ENCODE peak calls at places on chromosomes 2 and 18, in eight cellular contexts. D is kidney epithelial cell, L is fibroblast of mammary gland, R is H1, U is PC-9, Q is thoracic aorta, F is cardiac muscle cell, S is Peyer's patch. V is an unnamed sample.

GRCh38 chr18:11327656-11328055 is 178.3 kb upstream of the PIEZO2 start:
- DNase-seq in D (no peak), L (peak), R (no peak), U (no peak), Q (peak), F (no peak), S (no peak), V (no peak)

GRCh38 chr2:170928036-170928823 is 823 bp upstream of the GORASP2 start:
- DNase-seq in D (no peak), L (peak), R (no peak), U (no peak), Q (no peak), F (no peak), S (no peak), V (no peak)

GRCh38 chr2:48531141-48531648 is 1.2 kb downstream of the STON1 start:
- DNase-seq in D (peak), L (peak), R (no peak), U (no peak), Q (no peak), F (peak), S (no peak), V (no peak)

GRCh38 chr18:32018331-32019250 is at the start of gene RNF125:
- DNase-seq in D (peak), L (peak), R (peak), U (peak), Q (peak), F (peak), S (peak), V (peak)

GRCh38 chr2:134021830-134022524 is 231.9 kb upstream of the MGAT5 start:
- DNase-seq in D (no peak), L (no peak), R (no peak), U (no peak), Q (no peak), F (no peak), S (no peak), V (no peak)

GRCh38 chr2:216328347-216328746 is 43.9 kb downstream of the MARCHF4 start:
- DNase-seq in D (no peak), L (peak), R (no peak), U (no peak), Q (no peak), F (no peak), S (no peak), V (no peak)

GRCh38 chr2:176123483-176123843 is 944 bp downstream of the HOXD9 start:
- DNase-seq in D (no peak), L (no peak), R (no peak), U (no peak), Q (no peak), F (no peak), S (no peak), V (no peak)

GRCh38 chr2:215918901-215919585 is 94.3 kb downstream of the MREG start:
- DNase-seq in D (no peak), L (peak), R (peak), U (no peak), Q (no peak), F (no peak), S (no peak), V (no peak)

GRCh38 chr2:172865422-172865821 is 129.8 kb downstream of the RAPGEF4 start:
- DNase-seq in D (no peak), L (peak), R (no peak), U (no peak), Q (no peak), F (no peak), S (no peak), V (no peak)

GRCh38 chr2:172862077-172862476 is 126.4 kb downstream of the RAPGEF4 start:
- DNase-seq in D (no peak), L (no peak), R (no peak), U (no peak), Q (no peak), F (no peak), S (no peak), V (no peak)

GRCh38 chr2:172861632-172862031 is 126.0 kb downstream of the RAPGEF4 start:
- DNase-seq in D (no peak), L (no peak), R (no peak), U (no peak), Q (no peak), F (no peak), S (no peak), V (no peak)

GRCh38 chr2:172863341-172863740 is 127.7 kb downstream of the RAPGEF4 start:
- DNase-seq in D (no peak), L (no peak), R (no peak), U (no peak), Q (no peak), F (no peak), S (no peak), V (no peak)

GRCh38 chr2:172864182-172864581 is 128.5 kb downstream of the RAPGEF4 start:
- DNase-seq in D (no peak), L (peak), R (peak), U (peak), Q (no peak), F (peak), S (no peak), V (no peak)
- TF ChIP-seq CTCF in D (peak), L (peak), R (peak), U (peak), Q (peak), F (peak), S (no peak), V (peak)

GRCh38 chr2:169513926-169514325 is 4.4 kb downstream of the KLHL41 start:
- DNase-seq in D (no peak), L (no peak), R (no peak), U (no peak), Q (no peak), F (peak), S (no peak), V (no peak)

GRCh38 chr2:169511818-169512217 is 2.3 kb downstream of the KLHL41 start:
- DNase-seq in D (no peak), L (no peak), R (no peak), U (no peak), Q (no peak), F (peak), S (no peak), V (no peak)

GRCh38 chr2:169513094-169513493 is 3.6 kb downstream of the KLHL41 start:
- DNase-seq in D (no peak), L (no peak), R (no peak), U (no peak), Q (no peak), F (no peak), S (no peak), V (no peak)

GRCh38 chr2:169509955-169510354 is 453 bp downstream of the KLHL41 start:
- DNase-seq in D (no peak), L (no peak), R (no peak), U (no peak), Q (no peak), F (no peak), S (no peak), V (no peak)

DNA sequence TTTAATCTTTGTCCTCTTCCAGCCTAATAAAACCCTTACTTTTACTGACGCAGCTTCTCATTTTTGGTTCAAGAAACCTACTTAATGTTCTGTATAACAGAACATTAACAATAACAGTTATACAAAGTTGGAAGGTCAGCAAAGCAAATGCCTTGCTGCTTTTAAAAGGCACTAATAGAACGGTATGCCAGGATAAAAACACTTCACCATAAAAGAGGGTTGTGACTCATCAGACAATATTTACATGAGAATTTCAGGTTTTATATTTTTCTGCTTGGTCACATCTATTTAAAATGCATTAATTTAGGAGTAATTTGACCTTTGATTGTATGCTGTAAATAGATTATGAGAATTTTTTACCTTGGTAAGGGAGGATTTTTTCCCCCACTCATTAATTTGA is 3.0 kb downstream of the KLHL41 start:
- DNase-seq in D (no peak), L (no peak), R (no peak), U (no peak), Q (no peak), F (no peak), S (no peak), V (no peak)
- H3K4me3 ChIP-seq in D (no peak), L (no peak), R (no peak), U (no peak), Q (no peak), F (peak), S (no peak), V (no peak)

GRCh38 chr2:206255003-206255402 is 19.5 kb upstream of the ZDBF2 start:
- DNase-seq in D (no peak), L (no peak), R (no peak), U (no peak), Q (no peak), F (no peak), S (no peak), V (no peak)

GRCh38 chr2:206253125-206253787 is 21.2 kb upstream of the ZDBF2 start:
- DNase-seq in D (no peak), L (no peak), R (no peak), U (no peak), Q (no peak), F (no peak), S (no peak), V (no peak)

GRCh38 chr2:206245178-206245778 is 29.2 kb upstream of the ZDBF2 start:
- DNase-seq in D (no peak), L (no peak), R (no peak), U (no peak), Q (no peak), F (no peak), S (no peak), V (no peak)

DNA sequence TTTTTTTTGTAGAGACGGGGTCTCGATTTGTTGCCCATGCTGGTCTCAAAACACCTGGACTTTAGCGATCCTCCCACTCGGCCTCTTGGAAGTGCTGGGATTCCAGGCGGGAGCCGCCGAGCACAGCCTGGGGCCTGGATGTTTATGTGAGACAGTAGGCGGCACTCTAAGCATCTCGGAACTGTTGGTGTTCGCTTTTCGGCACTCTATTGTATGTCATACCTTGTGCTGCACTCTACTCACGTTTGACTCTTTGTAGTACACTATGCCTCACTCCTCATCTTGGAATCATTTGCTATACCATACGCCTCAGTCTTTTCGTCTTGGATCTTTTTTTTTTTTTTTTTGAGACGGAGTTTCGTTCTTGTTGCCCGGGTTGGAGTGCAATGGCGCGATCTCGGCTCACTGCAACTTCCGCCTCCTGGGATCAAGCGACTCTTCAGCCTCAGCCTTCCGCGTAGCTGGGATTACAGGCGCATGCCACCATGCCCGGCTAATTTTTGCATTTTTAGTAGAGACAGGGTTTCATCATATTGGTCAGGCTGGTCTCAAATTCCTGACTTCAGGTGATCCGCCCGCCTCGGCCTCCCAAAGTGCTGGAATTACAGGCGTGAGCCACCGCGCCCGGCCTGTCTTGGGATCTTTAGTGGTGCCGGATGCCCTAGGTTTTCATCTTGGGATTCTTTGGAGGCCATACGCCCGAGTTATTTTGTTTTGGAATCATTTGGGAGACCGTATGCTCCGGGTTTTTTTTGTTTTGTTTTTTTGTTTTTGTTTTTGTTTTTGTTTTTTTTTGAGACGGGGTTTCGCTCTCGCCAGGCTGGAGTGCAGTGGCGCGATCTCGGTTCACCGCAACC is 24.2 kb upstream of the ZDBF2 start:
- DNase-seq in D (no peak), L (no peak), R (peak), U (no peak), Q (no peak), F (peak), S (no peak), V (no peak)
- TF ChIP-seq CTCF in D (peak), L (peak), R (no peak), U (no peak), Q (no peak), F (no peak), S (no peak), V (peak)

DNA sequence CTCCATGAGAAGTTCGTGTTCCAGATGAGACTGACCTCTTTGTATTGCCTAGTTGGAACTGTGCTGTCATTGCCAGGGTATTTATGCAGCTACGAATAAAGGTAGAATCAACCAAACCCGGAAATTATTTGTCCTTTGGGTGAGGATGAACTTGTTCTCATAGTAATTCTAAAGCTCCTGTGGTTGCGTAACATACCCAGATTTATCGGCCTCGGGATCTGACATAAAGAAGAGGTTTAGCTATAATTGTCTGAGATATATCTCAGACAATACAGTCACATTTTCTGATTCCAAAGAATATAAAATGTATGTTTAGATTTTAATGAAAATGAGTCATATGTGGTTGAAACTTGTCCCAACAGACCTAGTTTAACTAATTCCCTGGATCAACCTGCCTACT is 628.7 kb upstream of the LINC00305 start:
- DNase-seq in D (no peak), L (no peak), R (no peak), U (no peak), Q (no peak), F (no peak), S (no peak), V (no peak)
- H3K4me3 ChIP-seq in D (no peak), L (no peak), R (no peak), U (no peak), Q (no peak), F (no peak), S (no peak), V (no peak)

GRCh38 chr2:163133602-163134001 is 295.0 kb upstream of the KCNH7 start:
- DNase-seq in D (no peak), L (no peak), R (no peak), U (no peak), Q (no peak), F (peak), S (no peak), V (no peak)

GRCh38 chr2:163132850-163133249 is 294.3 kb upstream of the KCNH7 start:
- DNase-seq in D (peak), L (peak), R (no peak), U (no peak), Q (no peak), F (peak), S (no peak), V (no peak)
- TF ChIP-seq CTCF in D (peak), L (peak), R (peak), U (peak), Q (no peak), F (peak), S (no peak), V (peak)

GRCh38 chr2:160351978-160352377 is 141.6 kb downstream of the RBMS1 start:
- DNase-seq in D (no peak), L (peak), R (no peak), U (no peak), Q (no peak), F (no peak), S (no peak), V (peak)
- H3K4me3 ChIP-seq in D (no peak), L (no peak), R (no peak), U (no peak), Q (no peak), F (no peak), S (no peak), V (no peak)

GRCh38 chr18:8084160-8084559 is 517.0 kb downstream of the PTPRM start:
- DNase-seq in D (no peak), L (peak), R (peak), U (no peak), Q (no peak), F (peak), S (no peak), V (no peak)
- TF ChIP-seq CTCF in D (peak), L (peak), R (peak), U (peak), Q (no peak), F (peak), S (no peak), V (peak)

V was measured in epithelial cell of proximal tubule.